ENCODE peak calls at places on chromosomes 11 and 22, in five cellular contexts. One of them, this sample, is unnamed.

GRCh38 chr11:48020092-48020755 is 39.9 kb downstream of the PTPRJ start:
- DNase-seq in spleen: peak
- DNase-seq in heart left ventricle: no peak
- DNase-seq in GM12892: no peak
- DNase-seq in testis: no peak
- DNase-seq in this sample: no peak

GRCh38 chr22:39292002-39292401 is 27.4 kb downstream of the RPL3 start:
- DNase-seq in spleen: no peak
- DNase-seq in heart left ventricle: no peak
- DNase-seq in GM12892: no peak
- DNase-seq in testis: peak
- DNase-seq in this sample: no peak

GRCh38 chr11:125455851-125456250 is 40.2 kb downstream of the FEZ1 start:
- DNase-seq in spleen: no peak
- DNase-seq in heart left ventricle: no peak
- DNase-seq in GM12892: no peak
- DNase-seq in testis: no peak
- DNase-seq in this sample: no peak

GRCh38 chr11:105507496-105508254 is 102.2 kb upstream of the GRIA4 start:
- DNase-seq in spleen: no peak
- DNase-seq in heart left ventricle: no peak
- DNase-seq in GM12892: no peak
- DNase-seq in testis: no peak
- DNase-seq in this sample: no peak

GRCh38 chr11:116958246-116958645 is 120.8 kb upstream of the APOA1 start:
- DNase-seq in spleen: no peak
- DNase-seq in heart left ventricle: no peak
- DNase-seq in GM12892: no peak
- DNase-seq in testis: no peak
- DNase-seq in this sample: no peak

GRCh38 chr11:122197055-122197987 is 81.3 kb upstream of the BLID start:
- DNase-seq in spleen: no peak
- DNase-seq in heart left ventricle: no peak
- DNase-seq in GM12892: no peak
- DNase-seq in testis: no peak
- DNase-seq in this sample: peak

GRCh38 chr11:72237112-72237931 is 6.7 kb downstream of the PHOX2A start:
- DNase-seq in spleen: peak
- DNase-seq in heart left ventricle: no peak
- DNase-seq in GM12892: no peak
- DNase-seq in testis: peak
- DNase-seq in this sample: no peak

GRCh38 chr22:42289671-42290269 is 19.3 kb upstream of the TCF20 start:
- DNase-seq in spleen: peak
- DNase-seq in heart left ventricle: no peak
- DNase-seq in GM12892: no peak
- DNase-seq in testis: peak
- DNase-seq in this sample: no peak

GRCh38 chr11:64563966-64564365 is 27.1 kb upstream of the SLC22A12 start:
- DNase-seq in spleen: peak
- DNase-seq in heart left ventricle: no peak
- DNase-seq in GM12892: no peak
- DNase-seq in testis: no peak
- DNase-seq in this sample: no peak

GRCh38 chr11:64561984-64562722 is 28.9 kb upstream of the SLC22A12 start:
- DNase-seq in spleen: peak
- DNase-seq in heart left ventricle: no peak
- DNase-seq in GM12892: no peak
- DNase-seq in testis: no peak
- DNase-seq in this sample: no peak

GRCh38 chr11:64564419-64564818 is 26.6 kb upstream of the SLC22A12 start:
- DNase-seq in spleen: peak
- DNase-seq in heart left ventricle: no peak
- DNase-seq in GM12892: no peak
- DNase-seq in testis: no peak
- DNase-seq in this sample: no peak

GRCh38 chr11:64560941-64561340 is 30.1 kb upstream of the SLC22A12 start:
- DNase-seq in spleen: peak
- DNase-seq in heart left ventricle: no peak
- DNase-seq in GM12892: no peak
- DNase-seq in testis: no peak
- DNase-seq in this sample: no peak

DNA sequence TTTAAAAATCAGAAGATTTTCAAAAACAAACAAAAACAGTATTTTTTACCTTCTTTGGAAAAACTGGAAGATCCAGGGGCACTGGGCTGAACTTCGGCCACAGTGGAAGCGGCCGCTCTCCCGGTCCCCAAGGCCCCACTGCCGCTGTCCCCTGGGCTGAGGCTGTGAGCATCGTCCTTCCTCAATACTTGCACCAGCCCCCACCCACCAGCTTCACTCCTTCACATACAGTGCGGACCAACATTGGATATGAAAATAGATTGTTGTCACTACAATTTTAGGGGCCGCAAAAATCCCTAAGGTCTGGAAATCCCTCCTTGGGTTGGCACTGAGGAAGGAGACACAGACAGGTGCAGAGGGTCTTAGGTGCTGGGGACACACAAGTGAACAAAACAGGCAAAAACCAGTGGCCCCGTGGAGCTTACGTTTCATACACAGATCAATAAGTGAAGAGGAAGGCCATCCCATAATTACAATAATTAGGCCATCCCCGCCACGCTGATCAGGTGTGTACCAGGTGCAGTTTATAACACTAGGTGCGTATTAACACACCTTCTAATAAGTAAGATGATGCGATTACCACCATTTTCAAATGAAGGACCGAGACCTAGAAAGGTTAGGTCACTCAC is 28.2 kb upstream of the SLC22A12 start:
- DNase-seq in spleen: peak
- DNase-seq in heart left ventricle: no peak
- DNase-seq in GM12892: no peak
- DNase-seq in testis: no peak
- DNase-seq in this sample: no peak
- TF ChIP-seq POLR2A in spleen: no peak
- TF ChIP-seq POLR2A in heart left ventricle: no peak
- TF ChIP-seq POLR2A in GM12892: no peak
- TF ChIP-seq POLR2A in testis: no peak
- TF ChIP-seq POLR2A in this sample: no peak

GRCh38 chr11:10526974-10527918 is 13.7 kb downstream of the RNF141 start:
- DNase-seq in spleen: no peak
- DNase-seq in heart left ventricle: no peak
- DNase-seq in GM12892: no peak
- DNase-seq in testis: no peak
- DNase-seq in this sample: no peak
- TF ChIP-seq POLR2A in spleen: no peak
- TF ChIP-seq POLR2A in heart left ventricle: no peak
- TF ChIP-seq POLR2A in GM12892: no peak
- TF ChIP-seq POLR2A in testis: no peak
- TF ChIP-seq POLR2A in this sample: no peak

DNA sequence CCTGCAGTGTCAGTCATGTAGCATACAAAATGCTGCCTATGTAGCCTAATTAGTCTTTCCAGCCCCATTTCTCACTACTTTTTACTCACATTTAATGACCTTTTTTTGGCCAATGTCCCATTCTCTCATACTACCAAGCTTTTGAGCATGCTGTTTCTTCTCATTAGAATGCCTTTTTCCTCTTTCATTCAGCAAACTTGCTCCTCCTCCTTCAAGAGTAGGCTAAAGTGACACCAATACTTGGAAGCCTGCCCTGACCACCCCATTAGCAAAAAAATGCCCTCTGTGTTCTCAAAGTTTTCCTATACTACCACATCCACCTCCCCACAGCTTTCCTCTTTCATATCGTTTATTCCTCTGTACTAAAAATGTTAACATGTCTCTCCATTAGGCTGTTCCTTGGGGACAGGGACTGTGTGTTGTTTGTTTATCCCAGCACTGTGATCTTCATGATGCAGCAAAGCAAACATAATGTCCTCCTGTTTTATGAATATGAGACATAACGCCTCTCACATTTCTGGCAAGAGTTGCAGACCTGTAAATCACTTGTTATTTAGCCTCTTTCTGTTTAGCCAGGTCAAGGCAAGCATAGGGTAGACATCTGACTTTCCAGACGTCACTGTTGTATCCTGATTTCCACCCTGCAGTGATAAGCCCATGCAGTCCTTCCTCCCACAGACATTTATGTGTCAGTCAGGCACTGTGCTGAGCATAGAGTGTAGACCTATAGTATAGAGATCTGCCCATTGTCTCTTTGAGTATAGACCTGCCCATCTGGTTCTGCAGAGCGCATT is 62.0 kb upstream of the UCP3 start:
- DNase-seq in spleen: no peak
- DNase-seq in heart left ventricle: no peak
- DNase-seq in GM12892: no peak
- DNase-seq in testis: no peak
- DNase-seq in this sample: no peak
- TF ChIP-seq POLR2A in spleen: no peak
- TF ChIP-seq POLR2A in heart left ventricle: no peak
- TF ChIP-seq POLR2A in GM12892: no peak
- TF ChIP-seq POLR2A in testis: no peak
- TF ChIP-seq POLR2A in this sample: no peak

GRCh38 chr11:70399681-70400112 is 1.4 kb downstream of the CTTN start:
- DNase-seq in spleen: no peak
- DNase-seq in heart left ventricle: peak
- DNase-seq in GM12892: no peak
- DNase-seq in testis: peak
- DNase-seq in this sample: peak
- TF ChIP-seq POLR2A in spleen: no peak
- TF ChIP-seq POLR2A in heart left ventricle: no peak
- TF ChIP-seq POLR2A in GM12892: no peak
- TF ChIP-seq POLR2A in testis: no peak
- TF ChIP-seq POLR2A in this sample: peak

GRCh38 chr22:30214703-30215405 is 31.7 kb downstream of the LIF start:
- DNase-seq in spleen: peak
- DNase-seq in heart left ventricle: no peak
- DNase-seq in GM12892: no peak
- DNase-seq in testis: no peak
- DNase-seq in this sample: no peak

GRCh38 chr22:30211124-30211820 is 35.3 kb downstream of the LIF start:
- DNase-seq in spleen: peak
- DNase-seq in heart left ventricle: no peak
- DNase-seq in GM12892: no peak
- DNase-seq in testis: no peak
- DNase-seq in this sample: no peak

GRCh38 chr22:30210235-30210831 is 36.2 kb downstream of the LIF start:
- DNase-seq in spleen: peak
- DNase-seq in heart left ventricle: no peak
- DNase-seq in GM12892: no peak
- DNase-seq in testis: peak
- DNase-seq in this sample: peak

GRCh38 chr22:30212996-30213441 is 33.5 kb downstream of the LIF start:
- DNase-seq in spleen: peak
- DNase-seq in heart left ventricle: no peak
- DNase-seq in GM12892: no peak
- DNase-seq in testis: no peak
- DNase-seq in this sample: no peak

DNA sequence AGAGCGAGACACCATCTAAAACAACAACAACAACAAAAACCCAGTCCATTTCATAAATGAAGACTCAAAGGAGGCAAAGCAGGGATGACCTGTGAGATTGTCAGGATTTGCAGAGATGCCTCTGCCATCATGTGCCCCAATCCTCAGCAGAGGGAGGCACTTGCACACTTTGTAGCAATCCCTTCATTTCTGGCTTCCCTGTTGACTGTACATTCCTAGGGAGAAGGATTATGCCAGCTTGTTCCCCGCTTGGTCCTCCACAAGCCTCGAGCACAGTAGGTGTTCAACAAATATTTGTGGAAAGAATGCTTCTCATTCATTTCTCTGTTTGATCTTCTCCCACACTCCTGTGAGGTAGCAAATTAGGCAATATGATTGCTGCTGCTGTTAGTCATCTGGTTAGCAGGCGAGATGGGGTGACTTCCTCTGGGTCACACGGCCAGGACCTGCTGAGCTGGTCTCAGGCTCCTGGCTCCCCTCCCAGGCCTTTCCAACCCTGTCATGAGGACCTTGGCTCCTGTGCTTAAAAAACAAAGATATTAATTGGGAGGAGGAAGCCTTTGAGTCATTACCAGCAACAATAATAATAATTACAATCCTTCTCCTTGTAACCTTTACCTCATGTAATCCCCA is 34.1 kb downstream of the LIF start:
- DNase-seq in spleen: peak
- DNase-seq in heart left ventricle: no peak
- DNase-seq in GM12892: no peak
- DNase-seq in testis: peak
- DNase-seq in this sample: peak
- TF ChIP-seq POLR2A in spleen: no peak
- TF ChIP-seq POLR2A in heart left ventricle: no peak
- TF ChIP-seq POLR2A in GM12892: no peak
- TF ChIP-seq POLR2A in testis: no peak
- TF ChIP-seq POLR2A in this sample: no peak